ENCODE peak calls at places on chromosomes 11 and 22, in five cellular contexts. One of them, this sample, is unnamed.
A peak's percentile ranks its signal among the peaks of the same experiment; 100 is the strongest.

GRCh38 chr11:65434667-65435179 is 12.1 kb downstream of the NEAT1 start:
- DNase-seq in fibroblast of the aortic adventitia: peak; percentile 57
- DNase-seq in left kidney: no peak
- DNase-seq in fibroblast of mammary gland: peak; percentile 48
- DNase-seq in uterus: no peak
- DNase-seq in this sample: peak; percentile 28

GRCh38 chr22:41996826-41997225 is 1.8 kb upstream of the WBP2NL start:
- DNase-seq in fibroblast of the aortic adventitia: no peak
- DNase-seq in left kidney: no peak
- DNase-seq in fibroblast of mammary gland: no peak
- DNase-seq in uterus: no peak
- DNase-seq in this sample: no peak

GRCh38 chr11:61777234-61778090 is 14.9 kb downstream of the TMEM258 start:
- DNase-seq in uterus: no peak
- DNase-seq in fibroblast of the aortic adventitia: no peak
- DNase-seq in fibroblast of mammary gland: no peak
- DNase-seq in left kidney: peak; percentile 86
- DNase-seq in this sample: no peak

GRCh38 chr11:1760351-1761109 is 3.2 kb downstream of the CTSD start:
- DNase-seq in fibroblast of the aortic adventitia: no peak
- DNase-seq in fibroblast of mammary gland: peak; percentile 64
- DNase-seq in uterus: peak; percentile 60
- DNase-seq in left kidney: no peak
- DNase-seq in this sample: peak; percentile 88

GRCh38 chr11:64864473-64865285 is 13.7 kb downstream of the EHD1 start:
- DNase-seq in fibroblast of the aortic adventitia: peak; percentile 95
- DNase-seq in uterus: peak; percentile 90
- DNase-seq in left kidney: peak; percentile 57
- DNase-seq in fibroblast of mammary gland: peak; percentile 97
- DNase-seq in this sample: peak; percentile 80

GRCh38 chr11:4713241-4713640 is 8.7 kb downstream of the MMP26 start:
- DNase-seq in left kidney: peak; percentile 79
- DNase-seq in uterus: no peak
- DNase-seq in fibroblast of the aortic adventitia: no peak
- DNase-seq in fibroblast of mammary gland: no peak
- DNase-seq in this sample: no peak

GRCh38 chr11:47003180-47003877 is 66.8 kb downstream of the CSTPP1 start:
- DNase-seq in fibroblast of the aortic adventitia: no peak
- DNase-seq in fibroblast of mammary gland: peak; percentile 61
- DNase-seq in left kidney: no peak
- DNase-seq in uterus: no peak
- DNase-seq in this sample: no peak

GRCh38 chr11:118142081-118142480 is 10.5 kb downstream of the SCN4B start:
- DNase-seq in fibroblast of mammary gland: peak; percentile 45
- DNase-seq in fibroblast of the aortic adventitia: no peak
- DNase-seq in uterus: no peak
- DNase-seq in left kidney: no peak
- DNase-seq in this sample: no peak

GRCh38 chr22:30422481-30423295 is 2.9 kb upstream of the MTFP1 start:
- DNase-seq in left kidney: no peak
- DNase-seq in uterus: peak; percentile 68
- DNase-seq in fibroblast of the aortic adventitia: peak; percentile 91
- DNase-seq in fibroblast of mammary gland: peak; percentile 98
- DNase-seq in this sample: peak; percentile 82

GRCh38 chr11:35681181-35681767 is 18.7 kb downstream of the TRIM44 start:
- DNase-seq in uterus: no peak
- DNase-seq in fibroblast of mammary gland: no peak
- DNase-seq in left kidney: no peak
- DNase-seq in fibroblast of the aortic adventitia: no peak
- DNase-seq in this sample: no peak

GRCh38 chr11:86608251-86608799 is 64.1 kb downstream of the ME3 start:
- DNase-seq in fibroblast of mammary gland: peak; percentile 83
- DNase-seq in uterus: peak; percentile 71
- DNase-seq in left kidney: peak; percentile 70
- DNase-seq in fibroblast of the aortic adventitia: peak; percentile 88
- DNase-seq in this sample: peak; percentile 76

GRCh38 chr11:74307409-74307808 is 4.0 kb downstream of the P4HA3 start:
- DNase-seq in fibroblast of the aortic adventitia: peak; percentile 87
- DNase-seq in left kidney: no peak
- DNase-seq in uterus: no peak
- DNase-seq in fibroblast of mammary gland: peak; percentile 76
- DNase-seq in this sample: no peak

GRCh38 chr11:38582151-38582550 is 1984.1 kb upstream of the RAG2 start:
- DNase-seq in left kidney: no peak
- DNase-seq in fibroblast of the aortic adventitia: no peak
- DNase-seq in fibroblast of mammary gland: no peak
- DNase-seq in uterus: no peak
- DNase-seq in this sample: no peak

GRCh38 chr11:130383363-130384168 is 44.8 kb downstream of the ADAMTS8 start:
- DNase-seq in fibroblast of the aortic adventitia: peak; percentile 65
- DNase-seq in uterus: no peak
- DNase-seq in fibroblast of mammary gland: peak; percentile 90
- DNase-seq in left kidney: peak; percentile 92
- DNase-seq in this sample: no peak

GRCh38 chr11:78742430-78742829 is 167.8 kb upstream of the NARS2 start:
- DNase-seq in uterus: no peak
- DNase-seq in fibroblast of the aortic adventitia: peak; percentile 19
- DNase-seq in left kidney: no peak
- DNase-seq in fibroblast of mammary gland: peak; percentile 45
- DNase-seq in this sample: peak; percentile 65

GRCh38 chr11:118359295-118359958 is at the start of gene UBE4A:
- DNase-seq in uterus: peak; percentile 94
- DNase-seq in fibroblast of mammary gland: peak; percentile 93
- DNase-seq in fibroblast of the aortic adventitia: peak; percentile 95
- DNase-seq in left kidney: peak; percentile 97
- DNase-seq in this sample: peak; percentile 97

GRCh38 chr11:43632171-43632570 is 48.4 kb upstream of the HSD17B12 start:
- DNase-seq in uterus: no peak
- DNase-seq in left kidney: no peak
- DNase-seq in fibroblast of the aortic adventitia: no peak
- DNase-seq in fibroblast of mammary gland: peak; percentile 6
- DNase-seq in this sample: no peak

GRCh38 chr11:17683378-17684161 is 35.8 kb upstream of the MYOD1 start:
- DNase-seq in left kidney: no peak
- DNase-seq in uterus: no peak
- DNase-seq in fibroblast of the aortic adventitia: peak; percentile 77
- DNase-seq in fibroblast of mammary gland: peak; percentile 76
- DNase-seq in this sample: no peak

GRCh38 chr11:14974021-14974698 is 2.0 kb upstream of the CALCA start:
- DNase-seq in uterus: no peak
- DNase-seq in fibroblast of the aortic adventitia: no peak
- DNase-seq in fibroblast of mammary gland: no peak
- DNase-seq in left kidney: peak; percentile 71
- DNase-seq in this sample: no peak

GRCh38 chr11:73856001-73856663 is 20.5 kb downstream of the COA4 start:
- DNase-seq in fibroblast of mammary gland: no peak
- DNase-seq in fibroblast of the aortic adventitia: no peak
- DNase-seq in uterus: no peak
- DNase-seq in left kidney: no peak
- DNase-seq in this sample: no peak

GRCh38 chr11:46762248-46762647 is 43.2 kb downstream of the F2 start:
- DNase-seq in left kidney: no peak
- DNase-seq in uterus: no peak
- DNase-seq in fibroblast of the aortic adventitia: no peak
- DNase-seq in fibroblast of mammary gland: no peak
- DNase-seq in this sample: no peak

GRCh38 chr11:26904114-26904513 is 89.8 kb upstream of the FIBIN start:
- DNase-seq in fibroblast of mammary gland: no peak
- DNase-seq in left kidney: no peak
- DNase-seq in uterus: no peak
- DNase-seq in fibroblast of the aortic adventitia: no peak
- DNase-seq in this sample: no peak

GRCh38 chr11:133163463-133164419 is 368.6 kb downstream of the OPCML start:
- DNase-seq in fibroblast of the aortic adventitia: peak; percentile 2
- DNase-seq in fibroblast of mammary gland: peak; percentile 34
- DNase-seq in left kidney: peak; percentile 84
- DNase-seq in uterus: no peak
- DNase-seq in this sample: no peak

GRCh38 chr22:20514658-20515406 is 7.4 kb downstream of the MED15 start:
- DNase-seq in left kidney: no peak
- DNase-seq in fibroblast of mammary gland: peak; percentile 95
- DNase-seq in uterus: no peak
- DNase-seq in fibroblast of the aortic adventitia: peak; percentile 83
- DNase-seq in this sample: no peak

This sample was measured in ureter.